ENCODE peak calls at places on chromosomes 7 and 10, in eight cellular contexts. G is germinal center; Z is H54; W is adrenal gland; F is LHCN-M2; Q is activated T-helper 2 cell treated with anti-CD3 and anti-CD28 coated beads, Interferon-gamma antibody, Interleukin-2, Interleukin-4, amounts not matched to agents 10 μg/mL and 5 μg/mL and 100 μg/mL, durations not matched to agents 14 hours and 24 hours and 36 hours; J is NCI-H2029; B is GM19239. P is an unnamed sample.

GRCh38 chr10:77230194-77230593 is 407.4 kb downstream of the KCNMA1 start:
- DNase-seq in F (peak), W (no peak), B (no peak), Z (no peak), Q (no peak), G (no peak), J (no peak), P (no peak)

GRCh38 chr7:135690566-135690965 is 28.3 kb downstream of the STMP1 start:
- DNase-seq in F (peak), Z (no peak), J (no peak), G (no peak), W (no peak), B (no peak), Q (no peak), P (no peak)

GRCh38 chr10:80535671-80536360 is 1.9 kb upstream of the SH2D4B start:
- DNase-seq in F (peak), B (peak), W (peak), Q (peak), G (peak), J (peak), Z (no peak), P (peak)

GRCh38 chr10:44965104-44965503 is 5.5 kb downstream of the RASSF4 start:
- DNase-seq in Z (no peak), B (no peak), G (no peak), Q (no peak), J (no peak), W (no peak), F (no peak), P (no peak)

GRCh38 chr7:494906-495305 is 24.7 kb downstream of the PDGFA start:
- DNase-seq in Q (no peak), B (no peak), G (no peak), Z (no peak), F (no peak), J (no peak), W (no peak), P (no peak)

GRCh38 chr10:113261130-113261529 is 291.7 kb upstream of the HABP2 start:
- DNase-seq in Q (no peak), J (no peak), Z (no peak), W (no peak), G (no peak), F (no peak), B (no peak), P (no peak)

GRCh38 chr7:128210590-128211570 is 30.2 kb upstream of the LEP start:
- DNase-seq in B (no peak), G (no peak), Q (no peak), J (peak), F (no peak), W (no peak), Z (no peak), P (no peak)

GRCh38 chr7:151115836-151116418 is 29.7 kb downstream of the AGAP3 start:
- DNase-seq in Z (no peak), B (no peak), Q (no peak), F (no peak), G (no peak), W (no peak), J (no peak), P (no peak)

GRCh38 chr7:897086-897485 is 20.7 kb downstream of the GET4 start:
- DNase-seq in F (no peak), G (no peak), J (no peak), Q (no peak), W (no peak), Z (no peak), B (no peak), P (no peak)

GRCh38 chr7:155425946-155426345 is 32.0 kb upstream of the EN2 start:
- DNase-seq in J (no peak), W (no peak), Q (no peak), F (no peak), B (no peak), G (no peak), Z (no peak), P (no peak)

GRCh38 chr10:84334806-84335205 is 6.4 kb downstream of the CCSER2 start:
- DNase-seq in F (peak), Z (no peak), J (no peak), Q (no peak), B (no peak), G (no peak), W (no peak), P (no peak)

GRCh38 chr10:91798736-91799579 is 732 bp downstream of the TNKS2 start:
- DNase-seq in Q (peak), J (no peak), Z (peak), W (peak), B (peak), F (peak), G (peak), P (peak)

GRCh38 chr10:51291961-51292360 is 217.7 kb downstream of the PRKG1 start:
- DNase-seq in J (no peak), Z (no peak), W (no peak), Q (no peak), B (no peak), F (no peak), G (no peak), P (no peak)

GRCh38 chr7:22779697-22780096 is 43.0 kb downstream of the TOMM7 start:
- DNase-seq in Q (no peak), F (no peak), Z (no peak), G (no peak), B (no peak), J (no peak), W (no peak), P (no peak)

GRCh38 chr7:99881370-99881769 is 4.5 kb upstream of the OR2AE1 start:
- DNase-seq in F (no peak), W (no peak), J (no peak), G (no peak), Z (no peak), B (no peak), Q (no peak), P (no peak)

GRCh38 chr7:31019509-31019908 is 32.6 kb upstream of the ADCYAP1R1 start:
- DNase-seq in W (no peak), Q (no peak), G (no peak), F (no peak), B (no peak), J (no peak), Z (no peak), P (no peak)

GRCh38 chr7:121755818-121756501 is 117.0 kb upstream of the PTPRZ1 start:
- DNase-seq in Z (no peak), G (no peak), W (no peak), J (peak), Q (no peak), F (no peak), B (no peak), P (no peak)

GRCh38 chr7:12493866-12494265 is 76.7 kb upstream of the SCIN start:
- DNase-seq in J (no peak), F (peak), Z (no peak), G (no peak), Q (no peak), W (no peak), B (no peak), P (no peak)

GRCh38 chr7:156635529-156636385 is 4.8 kb upstream of the RNF32 start:
- DNase-seq in B (no peak), Z (no peak), J (no peak), Q (no peak), G (no peak), F (no peak), W (no peak), P (no peak)

GRCh38 chr7:35817930-35818329 is 17.1 kb downstream of the SEPTIN7 start:
- DNase-seq in F (no peak), G (no peak), Q (no peak), W (no peak), B (no peak), J (no peak), Z (no peak), P (no peak)

GRCh38 chr10:26612151-26612915 is 85.2 kb upstream of the PDSS1 start:
- DNase-seq in Q (no peak), G (no peak), Z (no peak), W (no peak), B (no peak), J (no peak), F (no peak), P (no peak)

GRCh38 chr10:124075116-124075955 is 18.1 kb downstream of the CHST15 start:
- DNase-seq in F (no peak), G (no peak), B (no peak), Q (no peak), J (no peak), W (peak), Z (no peak), P (no peak)

GRCh38 chr10:94294168-94294567 is 68.6 kb downstream of the NOC3L start:
- DNase-seq in B (no peak), F (no peak), G (no peak), W (no peak), Q (no peak), J (no peak), Z (no peak), P (no peak)